ENCODE peak calls at places on chromosome 17, in eight cellular contexts. V is CD8-positive, alpha-beta memory T cell; F is adrenal gland; A is brain microvascular endothelial cell; S is kidney; Y is left ventricle myocardium inferior; W is substantia nigra; K is esophagus squamous epithelium. G is an unnamed sample.

GRCh38 chr17:66614469-66614868 is 220.4 kb upstream of the CACNG5 start:
- DNase-seq in A (no peak), Y (no peak), V (no peak), K (no peak), S (no peak), W (no peak), F (no peak), G (no peak)

GRCh38 chr17:31425646-31426045 is 34.2 kb downstream of the RAB11FIP4 start:
- DNase-seq in A (no peak), K (no peak), V (no peak), F (peak), S (peak), W (peak), Y (peak), G (no peak)

GRCh38 chr17:43758086-43758485 is 505 bp downstream of the SOST start:
- DNase-seq in Y (no peak), V (no peak), A (no peak), W (no peak), S (no peak), F (no peak), K (no peak), G (no peak)

GRCh38 chr17:13024526-13025263 is 6.9 kb upstream of the ELAC2 start:
- DNase-seq in A (peak), W (peak), Y (peak), K (no peak), F (peak), S (peak), V (peak), G (no peak)

GRCh38 chr17:1454541-1454940 is 1.5 kb downstream of the CRK start:
- DNase-seq in S (no peak), A (no peak), V (no peak), Y (no peak), K (no peak), W (no peak), F (no peak), G (no peak)

GRCh38 chr17:33050611-33051140 is 59.0 kb downstream of the SPACA3 start:
- DNase-seq in W (no peak), V (no peak), K (no peak), A (no peak), S (no peak), Y (no peak), F (no peak), G (no peak)

GRCh38 chr17:9576521-9577401 is at the start of gene CFAP52:
- DNase-seq in W (peak), A (peak), V (peak), F (peak), Y (peak), S (peak), K (no peak), G (peak)

GRCh38 chr17:68437979-68438877 is 19.1 kb downstream of the WIPI1 start:
- DNase-seq in K (no peak), A (no peak), Y (peak), S (no peak), V (peak), F (peak), W (peak), G (no peak)

GRCh38 chr17:17767096-17767470 is 69.7 kb downstream of the SREBF1 start:
- DNase-seq in W (no peak), K (no peak), Y (no peak), F (no peak), V (no peak), A (no peak), S (no peak), G (no peak)

GRCh38 chr17:65079489-65079900 is 23.0 kb upstream of the GNA13 start:
- DNase-seq in A (no peak), V (no peak), S (no peak), W (peak), F (no peak), Y (no peak), K (no peak), G (no peak)

GRCh38 chr17:1905190-1905919 is 75.5 kb downstream of the RPA1 start:
- DNase-seq in K (no peak), V (no peak), S (no peak), F (no peak), W (no peak), A (no peak), Y (no peak), G (no peak)

GRCh38 chr17:48578616-48579560 is 738 bp upstream of the HOXB4 start:
- DNase-seq in F (no peak), V (no peak), Y (no peak), S (peak), K (no peak), A (no peak), W (no peak), G (no peak)

GRCh38 chr17:68462381-68463210 is 5.3 kb upstream of the WIPI1 start:
- DNase-seq in S (no peak), K (no peak), Y (peak), V (peak), W (peak), A (peak), F (peak), G (peak)

GRCh38 chr17:36474571-36474970 is 11.9 kb upstream of the ZNHIT3 start:
- DNase-seq in Y (no peak), A (no peak), S (no peak), W (no peak), V (no peak), F (no peak), K (no peak), G (no peak)

GRCh38 chr17:80005360-80006338 is 30.0 kb downstream of the TBC1D16 start:
- DNase-seq in A (no peak), W (peak), K (no peak), V (peak), S (peak), F (peak), Y (no peak), G (no peak)

GRCh38 chr17:52383493-52384100 is 225.1 kb upstream of the CA10 start:
- DNase-seq in Y (no peak), S (no peak), V (no peak), A (peak), K (no peak), F (peak), W (peak), G (peak)

GRCh38 chr17:5226940-5227878 is 7.5 kb downstream of the SCIMP start:
- DNase-seq in F (no peak), A (no peak), V (peak), Y (no peak), S (no peak), K (no peak), W (no peak), G (no peak)

GRCh38 chr17:50265212-50265611 is 9.1 kb upstream of the TMEM92 start:
- DNase-seq in S (peak), A (no peak), V (no peak), K (no peak), Y (no peak), F (peak), W (no peak), G (no peak)

GRCh38 chr17:47205419-47205963 is 3.7 kb upstream of the MYL4 start:
- DNase-seq in A (peak), V (peak), F (peak), Y (peak), W (no peak), S (peak), K (no peak), G (no peak)

GRCh38 chr17:37562016-37562745 is 47.0 kb downstream of the SYNRG start:
- DNase-seq in V (no peak), Y (no peak), K (no peak), F (no peak), S (no peak), A (no peak), W (no peak), G (no peak)

GRCh38 chr17:60435244-60436170 is 13.2 kb downstream of the CHCT1 start:
- DNase-seq in S (no peak), A (peak), K (no peak), F (peak), V (peak), W (peak), Y (peak), G (peak)

GRCh38 chr17:50111687-50112655 is 16.8 kb downstream of the PDK2 start:
- DNase-seq in F (peak), A (no peak), S (peak), K (no peak), V (no peak), Y (peak), W (peak), G (no peak)

GRCh38 chr17:74512624-74513084 is 18.6 kb downstream of the CD300LB start:
- DNase-seq in W (no peak), K (no peak), V (no peak), Y (no peak), F (peak), S (no peak), A (no peak), G (no peak)

GRCh38 chr17:79544142-79544914 is 66.5 kb downstream of the RBFOX3 start:
- DNase-seq in K (no peak), F (no peak), A (no peak), Y (no peak), W (no peak), V (no peak), S (peak), G (no peak)

GRCh38 chr17:1414634-1415033 is 14.6 kb upstream of the YWHAE start:
- DNase-seq in W (no peak), F (no peak), K (no peak), Y (no peak), A (no peak), S (peak), V (no peak), G (no peak)

GRCh38 chr17:43314582-43314981 is 80.8 kb upstream of the RNU2-1 start:
- DNase-seq in S (no peak), Y (no peak), W (no peak), F (no peak), V (no peak), A (no peak), K (no peak), G (no peak)

GRCh38 chr17:65109990-65110680 is 27.0 kb upstream of the RGS9 start:
- DNase-seq in F (no peak), V (no peak), S (no peak), K (no peak), A (no peak), Y (no peak), W (no peak), G (no peak)

GRCh38 chr17:47966079-47966519 is 4.8 kb upstream of the CDK5RAP3 start:
- DNase-seq in W (no peak), K (no peak), V (no peak), Y (no peak), S (no peak), F (no peak), A (no peak), G (no peak)

GRCh38 chr17:18143044-18143936 is 34.7 kb downstream of the MYO15A start:
- DNase-seq in S (peak), V (no peak), A (no peak), F (no peak), Y (no peak), K (no peak), W (no peak), G (peak)

DNA sequence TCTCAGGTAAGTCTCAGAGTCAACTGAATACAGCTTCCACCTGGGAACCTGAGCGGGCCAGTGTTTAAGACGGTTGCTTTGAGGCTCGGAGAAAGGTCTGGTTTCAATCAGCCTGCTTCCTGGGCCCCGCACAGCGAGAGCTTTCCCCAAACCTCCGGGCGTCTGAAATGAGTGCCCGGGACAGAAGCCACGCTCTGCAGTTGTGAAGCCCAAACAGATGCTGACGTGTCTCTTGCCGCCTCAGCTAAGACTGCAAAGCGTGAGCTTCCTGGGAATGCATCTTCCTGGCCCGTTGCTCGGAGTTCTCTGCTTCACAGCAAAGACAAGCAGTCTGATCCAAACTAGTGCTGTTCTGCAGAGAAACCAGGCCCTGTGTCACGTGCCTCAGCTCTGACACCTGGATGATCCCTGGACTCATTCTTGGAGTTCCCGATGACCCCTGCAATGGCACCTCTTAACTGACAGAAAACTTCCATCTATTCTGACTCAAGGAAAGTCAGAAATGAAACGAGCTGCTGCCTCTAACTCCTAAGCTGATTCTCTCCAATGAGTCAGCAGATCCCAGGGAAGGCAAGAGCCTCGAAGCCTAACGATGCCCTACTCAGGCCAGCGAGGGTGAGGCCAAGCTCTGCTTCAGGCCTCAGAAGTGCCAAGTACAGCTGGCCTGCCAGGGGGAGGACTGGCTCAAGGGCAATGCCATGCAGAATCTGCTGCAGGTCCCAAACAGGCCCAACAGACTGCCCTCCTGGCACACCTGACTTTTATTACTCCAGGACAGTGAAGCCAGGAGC is 36.5 kb downstream of the PLXDC1 start:
- DNase-seq in F (no peak), V (no peak), Y (no peak), K (no peak), A (no peak), W (no peak), S (no peak), G (no peak)
- H3K27ac ChIP-seq in F (no peak), V (no peak), Y (peak), K (no peak), A (no peak), W (no peak), S (no peak), G (no peak)

GRCh38 chr17:40909755-40910154 is 24.7 kb upstream of the KRT20 start:
- DNase-seq in F (no peak), A (peak), V (no peak), Y (no peak), K (no peak), S (no peak), W (no peak), G (no peak)
- H3K27ac ChIP-seq in F (no peak), A (peak), V (no peak), Y (no peak), K (peak), S (no peak), W (no peak), G (no peak)

GRCh38 chr17:63433746-63434591 is 12.1 kb downstream of the CYB561 start:
- DNase-seq in F (peak), K (no peak), A (peak), S (peak), Y (peak), W (no peak), V (no peak), G (no peak)

GRCh38 chr17:63430223-63430622 is 15.9 kb downstream of the CYB561 start:
- DNase-seq in S (no peak), Y (no peak), F (peak), K (no peak), W (no peak), V (no peak), A (no peak), G (no peak)

GRCh38 chr17:63429766-63430165 is 16.3 kb downstream of the CYB561 start:
- DNase-seq in S (no peak), V (no peak), A (no peak), Y (no peak), F (peak), K (no peak), W (no peak), G (no peak)

GRCh38 chr17:63431939-63432804 is 13.9 kb downstream of the CYB561 start:
- DNase-seq in K (no peak), A (no peak), Y (no peak), W (no peak), V (no peak), S (no peak), F (peak), G (no peak)

GRCh38 chr17:63431618-63431938 is 14.5 kb downstream of the CYB561 start:
- DNase-seq in S (no peak), Y (no peak), F (no peak), V (no peak), K (no peak), A (no peak), W (no peak), G (no peak)
- H3K27ac ChIP-seq in S (no peak), Y (no peak), F (no peak), V (no peak), K (no peak), A (no peak), W (no peak), G (no peak)

GRCh38 chr17:78180508-78180907 is 6.3 kb downstream of the TK1 start:
- DNase-seq in Y (no peak), V (no peak), S (no peak), A (no peak), F (no peak), K (no peak), W (no peak), G (no peak)
- H3K27ac ChIP-seq in Y (peak), V (no peak), S (no peak), A (no peak), F (no peak), K (peak), W (no peak), G (no peak)

DNA sequence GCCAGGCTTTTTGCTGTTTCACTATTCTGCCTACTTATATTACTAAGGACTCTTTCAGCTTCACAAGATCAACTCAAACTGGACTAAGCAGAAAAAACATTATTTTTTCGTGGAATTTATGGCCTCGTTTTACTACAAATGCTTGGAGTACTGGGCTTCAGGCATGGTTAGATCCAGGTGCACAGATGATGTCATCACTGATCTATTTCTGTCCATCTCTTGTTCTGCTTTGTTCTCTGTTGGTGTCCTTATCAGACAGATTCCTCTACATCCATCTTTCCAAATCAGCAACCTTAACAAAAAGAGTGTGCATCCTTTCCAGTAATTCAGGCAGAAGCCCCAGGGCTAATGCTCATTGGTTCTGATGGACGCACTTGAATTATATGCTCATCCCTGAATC is 109.9 kb upstream of the DNAH9 start:
- DNase-seq in Y (no peak), K (no peak), V (no peak), S (no peak), A (no peak), F (no peak), W (no peak), G (no peak)
- H3K27ac ChIP-seq in Y (no peak), K (no peak), V (no peak), S (no peak), A (no peak), F (no peak), W (no peak), G (no peak)

GRCh38 chr17:82891911-82892310 is 52.1 kb upstream of the ZNF750 start:
- DNase-seq in W (no peak), Y (no peak), A (no peak), K (no peak), S (peak), F (no peak), V (no peak), G (no peak)
- H3K27ac ChIP-seq in W (no peak), Y (no peak), A (no peak), K (no peak), S (no peak), F (no peak), V (no peak), G (no peak)

DNA sequence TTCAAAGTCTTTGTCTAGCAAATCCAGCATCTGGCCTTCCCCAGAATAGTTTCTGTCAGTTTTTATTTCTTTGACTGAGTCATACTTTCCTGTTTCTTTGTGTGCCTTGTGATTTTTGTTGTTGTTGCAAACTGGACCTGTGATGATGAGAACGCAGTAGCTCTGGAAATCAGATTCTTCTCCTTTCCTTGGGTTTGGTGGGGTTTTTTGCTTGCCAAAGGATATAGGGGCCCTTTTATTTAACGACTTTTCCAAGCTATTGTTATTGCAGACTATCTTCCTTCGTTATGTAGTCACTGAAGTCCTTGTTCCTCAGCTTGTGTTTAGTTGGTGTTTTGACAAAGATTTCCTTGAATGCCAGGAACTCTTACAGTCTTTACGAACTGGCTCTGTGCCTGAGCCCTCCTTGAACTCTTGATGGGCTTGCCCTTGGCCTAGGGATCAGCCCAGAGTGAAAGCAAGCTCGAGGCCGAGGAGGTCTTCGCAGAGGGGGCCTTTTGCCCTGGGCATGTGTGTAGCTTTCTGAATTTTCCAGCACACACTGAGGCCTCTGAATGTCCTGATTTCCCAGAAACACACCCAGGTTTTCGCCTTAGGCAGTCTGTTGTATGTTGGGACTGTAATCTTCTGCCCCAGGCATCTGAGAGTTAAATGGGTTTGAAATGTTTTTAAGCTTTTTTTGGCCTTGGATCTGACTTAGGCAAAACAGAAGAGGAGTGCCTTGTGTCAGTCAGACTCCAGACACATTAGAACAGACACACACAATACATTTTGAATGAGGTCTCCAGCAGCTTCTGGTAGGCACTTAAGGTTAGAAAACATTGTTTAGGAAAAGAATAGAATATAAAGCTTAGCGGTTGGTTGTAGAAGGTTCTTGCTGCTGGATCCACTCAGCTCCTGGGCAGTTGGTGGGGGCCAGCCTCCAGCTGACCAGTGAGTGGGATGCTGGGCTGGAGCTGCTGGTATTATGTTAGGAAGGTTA is 17.0 kb downstream of the FOXK2 start:
- DNase-seq in F (peak), S (no peak), K (no peak), A (peak), Y (peak), W (no peak), V (no peak), G (no peak)
- H3K27ac ChIP-seq in F (peak), S (peak), K (peak), A (peak), Y (peak), W (peak), V (no peak), G (no peak)

GRCh38 chr17:63277629-63278028 is 168.5 kb downstream of the CYB561 start:
- DNase-seq in S (no peak), W (no peak), A (no peak), K (no peak), F (no peak), V (no peak), Y (no peak), G (no peak)
- H3K27ac ChIP-seq in S (no peak), W (no peak), A (no peak), K (no peak), F (no peak), V (no peak), Y (no peak), G (no peak)

DNA sequence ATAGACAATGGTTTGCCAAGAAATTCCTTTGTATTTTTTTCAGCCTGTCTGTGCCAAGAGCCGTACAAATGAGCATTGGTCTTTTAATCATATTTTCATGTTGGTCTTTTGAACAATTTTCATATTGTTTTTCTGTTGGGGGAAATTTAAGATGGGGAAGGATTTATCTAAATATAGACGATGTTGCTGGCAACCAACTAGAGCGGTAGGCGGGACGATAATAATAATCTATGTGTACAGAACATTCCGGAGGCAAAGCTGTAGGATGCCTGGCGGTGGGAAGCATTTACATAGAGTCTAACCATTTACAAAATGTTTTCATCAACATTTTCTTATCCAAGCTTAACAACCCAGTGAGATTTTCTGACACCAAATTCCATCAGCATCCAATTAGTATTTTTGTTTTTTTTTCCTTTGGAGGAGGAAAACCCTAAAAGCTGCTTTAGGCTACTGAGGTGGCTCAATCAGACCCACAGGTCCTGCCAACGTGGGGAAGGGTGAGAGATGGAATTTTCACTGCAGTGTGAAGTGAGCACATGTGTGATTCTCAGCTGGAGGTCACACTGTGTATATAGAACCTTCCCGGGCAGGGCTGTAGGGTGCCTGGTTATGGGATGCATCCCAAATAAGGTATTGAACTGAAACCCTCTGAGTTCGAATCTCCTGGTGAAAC is 11.7 kb upstream of the SEC14L1 start:
- DNase-seq in V (no peak), S (no peak), A (peak), Y (no peak), W (no peak), K (no peak), F (no peak), G (no peak)
- H3K27ac ChIP-seq in V (no peak), S (peak), A (peak), Y (peak), W (peak), K (peak), F (peak), G (no peak)